ENCODE peak calls at places on chromosomes 16 and 17, in five cellular contexts. Y is endothelial cell; V is Peyer's patch; S is CD4-positive, alpha-beta T cell; P is neural progenitor cell. I is an unnamed sample.

GRCh38 chr17:80892019-80892855 is 99.4 kb upstream of the CHMP6 start:
- DNase-seq in P (no peak), V (peak), Y (no peak), S (peak), I (no peak)

GRCh38 chr17:12118617-12119016 is 97.9 kb downstream of the MAP2K4 start:
- DNase-seq in Y (no peak), V (no peak), P (no peak), S (no peak), I (no peak)

GRCh38 chr16:11085025-11085485 is 140.7 kb downstream of the CLEC16A start:
- DNase-seq in V (no peak), Y (no peak), S (no peak), P (peak), I (no peak)

GRCh38 chr16:3874242-3874641 is 6.3 kb downstream of the CREBBP start:
- DNase-seq in V (peak), Y (no peak), P (no peak), S (no peak), I (no peak)

GRCh38 chr16:10332775-10333174 is 53.1 kb upstream of the ATF7IP2 start:
- DNase-seq in Y (no peak), V (no peak), P (no peak), S (no peak), I (no peak)

GRCh38 chr17:47304191-47304590 is 19.6 kb upstream of the EFCAB13 start:
- DNase-seq in V (no peak), P (no peak), S (no peak), Y (no peak), I (no peak)

GRCh38 chr17:63550816-63551639 is 751 bp downstream of the DCAF7 start:
- DNase-seq in P (peak), S (no peak), Y (peak), V (no peak), I (no peak)

GRCh38 chr17:12296120-12296727 is 275.5 kb downstream of the MAP2K4 start:
- DNase-seq in P (peak), Y (peak), S (no peak), V (no peak), I (no peak)

GRCh38 chr16:35706901-35707300 is 2247.5 kb downstream of the TP53TG3F start:
- DNase-seq in Y (no peak), P (no peak), V (no peak), S (no peak), I (no peak)

GRCh38 chr16:30488764-30489595 is 16.4 kb downstream of the ITGAL start:
- DNase-seq in S (no peak), V (no peak), P (no peak), Y (no peak), I (peak)

GRCh38 chr17:565506-565905 is 149.1 kb downstream of the VPS53 start:
- DNase-seq in Y (peak), P (no peak), V (no peak), S (no peak), I (no peak)

GRCh38 chr17:47653442-47653841 is 3.7 kb downstream of the KPNB1 start:
- DNase-seq in S (no peak), P (no peak), V (no peak), Y (no peak), I (no peak)

GRCh38 chr17:19342611-19343255 is 19.8 kb downstream of the B9D1 start:
- DNase-seq in V (peak), P (no peak), Y (no peak), S (no peak), I (no peak)

GRCh38 chr17:63495471-63495870 is 18.6 kb downstream of the ACE start:
- DNase-seq in Y (no peak), S (no peak), P (no peak), V (no peak), I (no peak)

GRCh38 chr17:81712468-81713003 is 452 bp downstream of the SLC25A10 start:
- DNase-seq in V (no peak), P (peak), Y (peak), S (no peak), I (peak)

GRCh38 chr16:88868974-88869672 is 2.7 kb upstream of the PABPN1L start:
- DNase-seq in S (no peak), P (no peak), Y (no peak), V (no peak), I (no peak)

GRCh38 chr16:78461087-78461486 is 361.6 kb downstream of the WWOX start:
- DNase-seq in S (no peak), Y (no peak), P (no peak), V (no peak), I (no peak)

GRCh38 chr17:42087736-42088705 is 10.3 kb downstream of the ZNF385C start:
- DNase-seq in P (no peak), V (no peak), S (no peak), Y (no peak), I (no peak)

GRCh38 chr16:27516360-27516759 is 33.4 kb downstream of the GTF3C1 start:
- DNase-seq in P (no peak), S (no peak), Y (no peak), V (no peak), I (no peak)

GRCh38 chr16:50841081-50841886 is 99.4 kb downstream of the CYLD start:
- DNase-seq in P (peak), S (peak), Y (no peak), V (no peak), I (peak)

GRCh38 chr16:19696312-19696711 is 21.7 kb downstream of the KNOP1 start:
- DNase-seq in P (no peak), Y (no peak), V (peak), S (peak), I (no peak)

GRCh38 chr16:79194291-79194690 is 406.2 kb downstream of the MAF start:
- DNase-seq in Y (no peak), V (no peak), S (no peak), P (no peak), I (no peak)

GRCh38 chr17:81912441-81913309 is 1.5 kb upstream of the PCYT2 start:
- DNase-seq in Y (no peak), P (no peak), S (no peak), V (no peak), I (no peak)

GRCh38 chr17:63774141-63774981 is at the start of gene DDX42:
- DNase-seq in P (peak), Y (peak), S (peak), V (peak), I (peak)

GRCh38 chr16:4928227-4928626 is 8.7 kb downstream of the PPL start:
- DNase-seq in V (no peak), Y (no peak), P (no peak), S (no peak), I (no peak)

GRCh38 chr16:7335991-7336634 is 3.5 kb downstream of the RBFOX1 start:
- DNase-seq in V (no peak), Y (no peak), S (no peak), P (no peak), I (no peak)

GRCh38 chr17:34579017-34579946 is at the start of gene TMEM132E:
- DNase-seq in S (no peak), Y (peak), P (peak), V (no peak), I (peak)

GRCh38 chr16:12113581-12114375 is 137.2 kb downstream of the SNX29 start:
- DNase-seq in V (no peak), S (no peak), P (no peak), Y (no peak), I (no peak)

GRCh38 chr17:2435852-2436251 is 35.0 kb upstream of the MNT start:
- DNase-seq in S (no peak), P (no peak), Y (no peak), V (no peak), I (no peak)

GRCh38 chr16:6571044-6571443 is 761.6 kb upstream of the RBFOX1 start:
- DNase-seq in S (no peak), Y (no peak), P (peak), V (no peak), I (no peak)

GRCh38 chr17:17367931-17368330 is 64.8 kb downstream of the NT5M start:
- DNase-seq in V (no peak), S (no peak), Y (no peak), P (peak), I (no peak)

GRCh38 chr17:74059471-74059870 is 144.0 kb upstream of the RPL38 start:
- DNase-seq in V (no peak), Y (no peak), P (no peak), S (no peak), I (no peak)

GRCh38 chr17:6035801-6036394 is 34.3 kb upstream of the WSCD1 start:
- DNase-seq in Y (no peak), V (no peak), S (no peak), P (no peak), I (no peak)

GRCh38 chr16:87540072-87540976 is 47.5 kb upstream of the ZCCHC14 start:
- DNase-seq in S (no peak), V (no peak), Y (no peak), P (no peak), I (no peak)

GRCh38 chr17:7017827-7018200 is 5.0 kb upstream of the BCL6B start:
- DNase-seq in S (no peak), V (no peak), P (no peak), Y (no peak), I (no peak)

GRCh38 chr17:4658478-4659305 is 17.2 kb upstream of the ALOX15 start:
- DNase-seq in S (no peak), V (no peak), Y (no peak), P (no peak), I (no peak)

GRCh38 chr16:64450170-64450569 is 671.7 kb downstream of the CDH11 start:
- DNase-seq in S (no peak), V (no peak), P (no peak), Y (no peak), I (no peak)

GRCh38 chr16:56747486-56748045 is 17.6 kb downstream of the NUP93 start:
- DNase-seq in Y (no peak), V (no peak), P (peak), S (no peak), I (no peak)

GRCh38 chr16:56741399-56741798 is 11.5 kb downstream of the NUP93 start:
- DNase-seq in S (no peak), P (no peak), V (no peak), Y (no peak), I (no peak)

GRCh38 chr16:56744996-56745640 is 15.2 kb downstream of the NUP93 start:
- DNase-seq in Y (no peak), V (no peak), S (no peak), P (peak), I (no peak)

GRCh38 chr16:56742030-56742984 is 12.4 kb downstream of the NUP93 start:
- DNase-seq in V (no peak), S (no peak), Y (no peak), P (no peak), I (no peak)

GRCh38 chr16:56743840-56744239 is 13.9 kb downstream of the NUP93 start:
- DNase-seq in P (no peak), S (no peak), V (no peak), Y (peak), I (no peak)
- TF ChIP-seq CTCF in P (no peak), S (no peak), V (no peak), Y (no peak), I (no peak)

DNA sequence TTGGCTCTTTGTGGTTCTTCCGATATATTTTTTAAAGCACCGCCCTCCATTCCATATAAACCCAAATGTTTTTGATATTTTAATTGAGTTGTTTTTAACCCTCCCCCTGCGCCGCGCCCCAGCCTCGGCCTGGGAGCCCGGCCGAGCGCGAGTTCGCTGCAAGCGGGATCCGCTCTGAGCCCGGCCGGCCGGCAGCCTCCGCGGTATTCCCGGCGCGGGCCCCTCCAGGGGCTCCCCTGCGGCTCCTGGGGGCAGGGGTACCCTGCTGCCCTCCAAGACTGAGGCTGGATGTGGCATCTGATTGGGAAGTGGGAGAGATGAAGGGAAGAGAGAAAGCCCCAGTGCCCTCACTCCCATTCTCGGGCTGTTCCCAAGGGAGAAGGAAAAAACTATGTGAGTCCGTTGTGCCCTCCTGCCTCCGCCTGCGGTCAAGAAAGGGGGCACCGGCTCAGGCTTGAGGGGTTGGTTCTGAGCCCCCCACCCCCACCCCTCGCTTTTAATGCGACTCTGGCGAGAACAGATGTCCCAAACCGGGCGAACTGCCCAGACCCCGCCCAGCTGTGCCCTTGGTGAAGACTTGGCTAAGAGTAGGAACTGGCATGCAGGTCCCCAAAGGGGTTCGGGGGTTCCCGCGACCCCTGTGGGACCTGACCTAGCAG is 8.6 kb downstream of the NEUROD2 start:
- DNase-seq in S (no peak), V (no peak), Y (no peak), P (peak), I (no peak)
- TF ChIP-seq CTCF in S (no peak), V (no peak), Y (no peak), P (no peak), I (no peak)

GRCh38 chr17:69505740-69506139 is 91.2 kb downstream of the MAP2K6 start:
- DNase-seq in S (no peak), P (no peak), Y (no peak), V (no peak), I (no peak)

GRCh38 chr17:69502488-69502887 is 88.0 kb downstream of the MAP2K6 start:
- DNase-seq in P (no peak), Y (no peak), S (no peak), V (no peak), I (no peak)

GRCh38 chr17:69503711-69504110 is 89.2 kb downstream of the MAP2K6 start:
- DNase-seq in V (no peak), Y (no peak), S (no peak), P (no peak), I (no peak)

GRCh38 chr17:69508814-69509213 is 94.3 kb downstream of the MAP2K6 start:
- DNase-seq in V (no peak), P (no peak), Y (no peak), S (no peak), I (no peak)

DNA sequence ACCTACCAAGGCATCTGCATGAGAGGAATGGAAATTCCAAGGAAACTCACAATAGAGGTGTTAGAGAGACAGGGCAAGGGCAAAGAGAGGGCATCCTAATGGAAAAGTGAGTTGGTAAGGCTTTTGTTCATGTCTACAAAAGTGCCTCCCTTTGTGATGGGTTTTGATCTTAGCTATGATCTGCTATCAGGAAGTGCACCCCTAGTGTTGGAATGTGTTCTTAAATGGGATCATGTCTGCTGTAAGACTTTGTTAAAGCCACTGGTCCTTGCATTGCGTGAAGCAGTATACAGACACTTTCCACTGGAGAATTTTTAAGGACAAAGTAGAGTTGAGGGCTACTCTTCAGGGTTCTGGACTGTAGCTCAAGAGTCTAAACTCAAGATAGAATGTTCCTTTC is 92.0 kb downstream of the MAP2K6 start:
- DNase-seq in S (no peak), V (no peak), Y (no peak), P (peak), I (no peak)
- TF ChIP-seq CTCF in S (peak), V (peak), Y (peak), P (peak), I (peak)

DNA sequence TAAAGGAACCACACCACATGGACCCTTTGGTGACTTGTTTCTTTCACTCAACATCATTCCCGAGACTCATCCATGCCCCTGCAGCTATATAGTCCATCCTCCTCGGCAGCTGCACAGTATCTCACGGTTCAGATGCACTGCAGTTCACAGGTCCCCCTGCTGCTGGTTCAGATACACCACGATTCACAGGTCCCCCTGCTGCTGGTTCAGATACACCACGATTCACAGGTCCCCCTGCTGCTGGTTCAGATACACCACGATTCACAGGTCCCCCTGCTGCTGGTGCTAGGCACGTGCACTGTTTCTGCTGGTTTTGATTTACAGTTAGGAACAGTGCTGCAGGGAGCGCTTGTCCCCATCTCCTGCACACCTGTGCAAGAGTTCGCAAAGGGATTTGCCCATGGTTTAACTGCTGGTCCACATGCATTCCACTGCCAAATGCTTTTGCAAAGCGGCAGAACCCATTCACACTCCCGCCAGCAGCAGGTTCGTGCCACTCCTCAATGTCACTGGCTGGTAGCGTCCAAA is 3.8 kb downstream of the HSDL1 start:
- DNase-seq in V (no peak), S (no peak), P (no peak), Y (no peak), I (no peak)
- TF ChIP-seq CTCF in V (no peak), S (no peak), P (no peak), Y (no peak), I (no peak)

GRCh38 chr16:81467072-81467471 is 22.5 kb downstream of the CMIP start:
- DNase-seq in S (no peak), P (no peak), V (no peak), Y (no peak), I (no peak)

GRCh38 chr16:81469183-81469677 is 24.6 kb downstream of the CMIP start:
- DNase-seq in V (no peak), S (no peak), P (no peak), Y (no peak), I (no peak)

GRCh38 chr16:81469710-81470481 is 25.3 kb downstream of the CMIP start:
- DNase-seq in S (peak), V (peak), P (no peak), Y (no peak), I (no peak)

GRCh38 chr16:81467815-81468214 is 23.2 kb downstream of the CMIP start:
- DNase-seq in S (no peak), P (no peak), Y (no peak), V (no peak), I (no peak)

DNA sequence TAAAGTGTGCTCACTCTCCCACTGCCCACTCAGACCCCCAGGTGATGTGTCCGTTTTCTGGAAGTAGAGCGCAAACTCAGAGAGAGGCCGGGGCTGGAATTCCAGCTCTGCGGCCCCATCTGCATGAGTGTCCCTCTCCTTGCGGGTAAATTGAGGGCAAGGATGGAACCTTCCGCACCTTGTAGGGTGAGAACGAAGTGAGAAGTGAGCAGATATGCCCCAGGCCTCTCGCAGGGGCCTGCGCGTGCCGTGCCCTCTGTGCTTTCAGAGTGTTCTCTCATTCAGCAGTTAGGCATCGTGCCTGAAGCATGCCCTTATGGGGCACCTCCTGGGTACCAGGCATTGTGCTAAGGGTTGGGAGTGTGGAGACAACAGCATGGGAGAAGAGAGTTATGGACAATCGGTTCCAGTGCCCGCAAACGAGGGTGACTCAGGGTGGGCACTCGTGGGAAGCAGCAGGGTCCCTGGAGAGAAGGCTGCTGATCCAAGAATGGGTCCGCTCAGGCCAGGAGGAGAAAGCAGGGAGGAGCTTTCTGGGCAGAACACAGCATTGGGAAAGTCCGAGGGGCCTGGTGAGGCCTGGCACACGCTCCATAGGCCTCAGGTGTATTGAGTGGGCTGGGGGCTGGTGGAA is 23.8 kb downstream of the CMIP start:
- DNase-seq in P (no peak), S (no peak), Y (no peak), V (no peak), I (no peak)
- TF ChIP-seq CTCF in P (no peak), S (no peak), Y (no peak), V (no peak), I (no peak)

GRCh38 chr17:78049609-78050008 is 78.9 kb downstream of the TMC6 start:
- DNase-seq in S (no peak), Y (no peak), P (no peak), V (no peak), I (no peak)
- TF ChIP-seq CTCF in S (no peak), Y (no peak), P (no peak), V (no peak), I (no peak)

GRCh38 chr17:31373150-31374082 is 18.1 kb upstream of the RAB11FIP4 start:
- DNase-seq in P (peak), V (no peak), Y (no peak), S (no peak), I (no peak)
- TF ChIP-seq CTCF in P (peak), V (peak), Y (no peak), S (peak), I (peak)

DNA sequence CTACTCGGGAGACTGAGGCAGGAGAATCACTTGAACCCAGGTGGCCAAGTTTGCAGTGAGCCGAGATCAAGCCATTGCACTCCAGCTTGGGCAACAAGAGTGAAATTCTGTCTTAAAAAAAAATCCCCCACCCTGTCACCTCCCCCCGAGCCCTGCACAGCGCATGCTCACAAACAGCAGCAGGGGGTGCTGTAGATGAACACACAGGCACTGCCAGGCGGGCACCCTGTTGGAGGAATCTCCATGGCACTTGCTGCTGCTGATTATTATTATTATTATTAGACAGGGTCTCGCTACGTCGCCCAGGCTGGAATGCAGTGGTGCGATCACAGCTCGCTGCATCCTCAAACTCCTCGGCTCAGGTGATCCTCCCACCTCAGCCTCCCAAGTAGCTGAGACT is 24.6 kb downstream of the FZD2 start:
- DNase-seq in P (peak), V (no peak), Y (no peak), S (no peak), I (no peak)
- TF ChIP-seq CTCF in P (peak), V (no peak), Y (no peak), S (no peak), I (peak)

I was measured in progenitor cell of endocrine pancreas.